ENCODE peak calls at places on chromosome 4, in six cellular contexts. Y is mesenchymal stem cell, L is HCT116, M is H9, P is neural progenitor cell, V is fibroblast of lung. D is an unnamed sample. For H3K4me1, the result is how much of the 10 kb centered on the place peaks cover.

GRCh38 chr4:26020896-26021295 is 106.9 kb downstream of the SMIM20 start:
- DNase-seq in L (no peak), V (peak), P (no peak), M (no peak), Y (peak), D (peak)

GRCh38 chr4:109574443-109574850 is 14.4 kb downstream of the MCUB start:
- DNase-seq in L (no peak), Y (no peak), M (no peak), V (peak), P (no peak), D (no peak)

GRCh38 chr4:6391852-6392188 is 80.6 kb downstream of the PPP2R2C start:
- DNase-seq in Y (no peak), M (no peak), P (no peak), V (no peak), L (peak), D (no peak)

GRCh38 chr4:70705146-70705855 is 16.5 kb upstream of the RUFY3 start:
- DNase-seq in M (peak), Y (peak), L (no peak), V (peak), P (peak), D (peak)

GRCh38 chr4:3712112-3712805 is 53.9 kb upstream of the ADRA2C start:
- DNase-seq in V (no peak), L (no peak), Y (no peak), P (no peak), M (no peak), D (no peak)

GRCh38 chr4:64417974-64418373 is 8.7 kb upstream of the TECRL start:
- DNase-seq in Y (no peak), P (peak), M (no peak), L (no peak), V (no peak), D (peak)

GRCh38 chr4:87108142-87108546 is 112.3 kb downstream of the KLHL8 start:
- DNase-seq in P (no peak), V (peak), Y (peak), M (no peak), L (peak), D (peak)

GRCh38 chr4:80208606-80209005 is 11.3 kb downstream of the PRDM8 start:
- DNase-seq in Y (no peak), V (no peak), M (no peak), P (no peak), L (no peak), D (no peak)

GRCh38 chr4:48914311-48914710 is 7.7 kb upstream of the OCIAD2 start:
- DNase-seq in P (no peak), V (no peak), Y (no peak), M (no peak), L (no peak), D (no peak)

GRCh38 chr4:147340547-147341225 is 140.2 kb upstream of the EDNRA start:
- DNase-seq in L (peak), P (peak), V (no peak), M (no peak), Y (peak), D (no peak)
- H3K4me2 ChIP-seq in L (peak), P (no peak), V (no peak), M (no peak), Y (no peak), D (no peak)

DNA sequence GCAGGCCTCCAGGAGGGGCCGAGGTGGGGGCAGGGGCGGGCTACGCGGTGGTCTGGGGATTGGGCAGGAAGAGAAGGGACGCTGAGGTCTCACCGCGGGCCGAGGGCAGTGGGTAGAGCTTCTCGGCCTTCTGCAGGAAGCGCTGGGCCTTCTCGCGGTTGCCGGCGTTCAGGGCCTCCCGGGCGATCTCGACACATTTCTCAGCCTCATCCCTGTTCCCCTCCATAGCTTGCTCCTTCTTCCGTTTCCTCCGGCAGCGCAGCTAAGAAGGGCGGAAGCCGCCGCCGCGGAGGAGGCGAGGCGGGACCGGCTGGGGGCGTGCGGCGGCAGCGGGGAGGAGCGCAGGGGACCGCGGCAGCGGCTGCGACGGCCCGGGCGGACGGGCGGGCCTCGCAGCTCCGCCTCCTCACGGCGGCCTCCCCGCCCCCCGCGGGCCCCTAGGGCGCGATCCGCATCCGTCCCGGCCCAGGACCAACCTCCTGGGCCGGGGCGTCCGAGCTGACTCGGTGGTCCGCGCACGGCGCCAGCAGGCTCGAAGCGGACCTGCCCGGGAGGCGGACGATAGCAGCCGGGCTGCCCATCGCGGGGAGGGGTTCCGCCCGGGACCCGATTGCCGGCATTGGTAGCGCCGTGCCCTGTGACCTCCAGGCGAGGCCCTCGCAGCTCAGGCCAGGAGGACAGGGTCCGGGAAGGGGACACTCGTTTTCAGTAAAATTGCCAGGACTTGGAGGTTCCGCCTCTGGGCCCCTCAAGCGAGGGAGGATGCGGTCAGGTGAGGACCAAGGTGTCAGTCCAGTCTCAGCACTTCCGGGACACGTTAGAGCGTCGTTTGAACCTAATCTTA is at the start of gene DNAJB14:
- DNase-seq in V (peak), L (peak), M (peak), Y (peak), P (peak), D (peak)
- H3K4me1 ChIP-seq in V (under half), L (under half), M (under half), Y (under half), P (under half), D (under half)

GRCh38 chr4:101259876-101260275 is 87.5 kb downstream of the PPP3CA start:
- DNase-seq in Y (no peak), V (peak), P (no peak), M (no peak), L (no peak), D (no peak)

GRCh38 chr4:101254776-101255175 is 92.5 kb downstream of the PPP3CA start:
- DNase-seq in P (no peak), L (no peak), V (peak), M (no peak), Y (peak), D (no peak)

GRCh38 chr4:101252721-101253120 is 94.6 kb downstream of the PPP3CA start:
- DNase-seq in P (no peak), Y (peak), L (no peak), M (no peak), V (peak), D (peak)

GRCh38 chr4:101258782-101259353 is 88.5 kb downstream of the PPP3CA start:
- DNase-seq in V (no peak), Y (no peak), P (no peak), M (no peak), L (no peak), D (no peak)

GRCh38 chr4:101256222-101256621 is 91.1 kb downstream of the PPP3CA start:
- DNase-seq in M (no peak), L (no peak), V (no peak), P (no peak), Y (no peak), D (no peak)
- H3K4me2 ChIP-seq in M (no peak), L (no peak), V (no peak), P (no peak), Y (no peak), D (no peak)

DNA sequence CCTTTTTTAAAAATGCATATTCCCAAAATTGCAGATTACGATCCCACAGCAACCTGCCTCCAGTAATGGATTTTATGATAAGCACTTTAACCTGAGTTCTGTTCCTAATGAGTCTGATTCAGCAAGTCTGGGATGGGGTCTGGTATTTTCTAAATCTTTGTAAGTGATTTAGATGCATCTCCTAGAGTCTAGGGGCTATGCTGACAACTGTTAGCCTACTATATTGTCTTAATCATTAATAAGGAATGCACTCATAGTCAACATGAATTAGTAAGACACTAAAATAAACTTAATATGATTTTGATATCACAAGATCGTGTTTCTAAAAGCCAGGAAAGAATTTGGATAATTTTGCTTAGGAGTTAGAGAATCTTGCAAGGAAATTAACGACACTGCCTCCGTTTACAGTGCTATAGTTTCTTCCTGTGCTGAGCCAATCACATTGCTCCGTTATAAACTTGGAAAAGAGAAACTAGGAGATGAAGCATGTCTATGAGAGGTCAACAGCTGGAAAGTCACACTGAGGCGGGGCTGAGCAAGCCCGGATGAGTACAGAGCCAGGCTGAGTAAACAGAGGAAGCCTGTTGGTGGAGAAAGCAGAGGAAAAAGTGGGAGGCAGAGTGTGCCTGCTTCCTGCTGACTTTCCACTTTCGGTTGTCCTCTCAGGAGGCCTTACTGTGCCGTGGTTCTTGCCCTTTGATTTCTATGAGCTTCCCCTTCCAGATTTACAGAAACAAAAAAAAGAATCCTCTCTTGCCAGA is 5.4 kb downstream of the SCARB2 start:
- DNase-seq in L (no peak), V (peak), M (no peak), P (no peak), Y (peak), D (peak)
- H3K4me1 ChIP-seq in L (under half), V (under half), M (under half), P (under half), Y (under half), D (half or more)